ENCODE peak calls at places on chromosomes 12 and 14, in seven cellular contexts. One of them, this sample, is unnamed.

GRCh38 chr14:105348945-105349699 is 34.6 kb downstream of the PACS2 start:
- DNase-seq in psoas muscle: no peak
- DNase-seq in lower lobe of right lung: no peak
- DNase-seq in HCT116: no peak
- DNase-seq in IMR-90: no peak
- DNase-seq in fibroblast of lung: no peak
- DNase-seq in GM12878: no peak
- DNase-seq in this sample: no peak

GRCh38 chr14:101561145-101561896 is at the start of gene DIO3:
- DNase-seq in lower lobe of right lung: peak; percentile 37
- DNase-seq in IMR-90: no peak
- DNase-seq in HCT116: peak; percentile 32
- DNase-seq in psoas muscle: peak; percentile 57
- DNase-seq in fibroblast of lung: peak; percentile 44
- DNase-seq in GM12878: no peak
- DNase-seq in this sample: peak; percentile 78

GRCh38 chr12:14885718-14886201 is at the start of gene MGP:
- DNase-seq in HCT116: no peak
- DNase-seq in psoas muscle: peak; percentile 67
- DNase-seq in GM12878: no peak
- DNase-seq in lower lobe of right lung: no peak
- DNase-seq in fibroblast of lung: peak; percentile 89
- DNase-seq in IMR-90: peak; percentile 18
- DNase-seq in this sample: peak; percentile 90

GRCh38 chr14:80446356-80446755 is 235.1 kb upstream of the DIO2 start:
- DNase-seq in GM12878: no peak
- DNase-seq in HCT116: no peak
- DNase-seq in fibroblast of lung: peak; percentile 54
- DNase-seq in IMR-90: peak; percentile 32
- DNase-seq in lower lobe of right lung: no peak
- DNase-seq in psoas muscle: no peak
- DNase-seq in this sample: no peak

GRCh38 chr14:70338550-70338949 is 20.9 kb downstream of the COX16 start:
- DNase-seq in fibroblast of lung: no peak
- DNase-seq in lower lobe of right lung: no peak
- DNase-seq in GM12878: no peak
- DNase-seq in HCT116: no peak
- DNase-seq in IMR-90: no peak
- DNase-seq in psoas muscle: no peak
- DNase-seq in this sample: no peak

GRCh38 chr12:132571598-132571997 is 38.8 kb downstream of the LRCOL1 start:
- DNase-seq in GM12878: no peak
- DNase-seq in HCT116: no peak
- DNase-seq in lower lobe of right lung: no peak
- DNase-seq in IMR-90: no peak
- DNase-seq in fibroblast of lung: no peak
- DNase-seq in psoas muscle: no peak
- DNase-seq in this sample: no peak

GRCh38 chr14:88866305-88866704 is 41.9 kb downstream of the TTC8 start:
- DNase-seq in HCT116: no peak
- DNase-seq in psoas muscle: no peak
- DNase-seq in fibroblast of lung: peak; percentile 62
- DNase-seq in GM12878: no peak
- DNase-seq in IMR-90: peak; percentile 75
- DNase-seq in lower lobe of right lung: no peak
- DNase-seq in this sample: no peak

GRCh38 chr12:106753526-106753925 is 21.0 kb upstream of the RIC8B start:
- DNase-seq in lower lobe of right lung: no peak
- DNase-seq in IMR-90: no peak
- DNase-seq in GM12878: peak; percentile 67
- DNase-seq in fibroblast of lung: no peak
- DNase-seq in HCT116: no peak
- DNase-seq in psoas muscle: no peak
- DNase-seq in this sample: no peak

GRCh38 chr12:66776974-66777373 is 98.1 kb upstream of the GRIP1 start:
- DNase-seq in GM12878: peak; percentile 4
- DNase-seq in lower lobe of right lung: no peak
- DNase-seq in fibroblast of lung: no peak
- DNase-seq in HCT116: no peak
- DNase-seq in IMR-90: no peak
- DNase-seq in psoas muscle: no peak
- DNase-seq in this sample: no peak

GRCh38 chr14:91839754-91840153 is 27.6 kb downstream of the TC2N start:
- DNase-seq in GM12878: no peak
- DNase-seq in psoas muscle: no peak
- DNase-seq in HCT116: no peak
- DNase-seq in fibroblast of lung: no peak
- DNase-seq in IMR-90: no peak
- DNase-seq in lower lobe of right lung: no peak
- DNase-seq in this sample: no peak
- H3K4me1 ChIP-seq in GM12878: peaks cover 17% of the 10 kb centered on the region
- H3K4me1 ChIP-seq in psoas muscle: no peaks in the 10 kb centered on the region
- H3K4me1 ChIP-seq in HCT116: peaks cover 15% of the 10 kb centered on the region
- H3K4me1 ChIP-seq in fibroblast of lung: no peaks in the 10 kb centered on the region
- H3K4me1 ChIP-seq in IMR-90: no peaks in the 10 kb centered on the region
- H3K4me1 ChIP-seq in lower lobe of right lung: peaks cover 9% of the 10 kb centered on the region
- H3K4me1 ChIP-seq in this sample: no peaks in the 10 kb centered on the region

DNA sequence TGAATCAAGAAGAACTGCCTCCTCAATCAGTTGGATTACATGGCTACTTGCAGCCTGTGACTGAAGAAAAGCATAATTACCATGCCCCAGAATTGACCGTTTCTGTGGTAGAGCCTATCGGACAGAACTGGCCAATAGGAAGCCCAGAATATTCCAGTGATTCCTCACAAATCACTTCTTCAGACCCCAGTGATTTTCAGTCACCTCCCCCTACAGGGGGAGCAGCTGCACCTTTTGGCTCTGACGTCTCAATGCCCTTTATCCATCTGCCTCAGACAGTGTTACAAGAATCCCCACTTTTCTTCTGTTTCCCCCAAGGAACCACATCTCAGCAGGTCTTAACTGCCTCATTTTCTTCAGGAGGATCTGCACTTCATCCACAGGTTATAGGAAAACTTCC is 80.8 kb downstream of the RAD52 start:
- DNase-seq in fibroblast of lung: no peak
- DNase-seq in lower lobe of right lung: no peak
- DNase-seq in HCT116: no peak
- DNase-seq in GM12878: no peak
- DNase-seq in psoas muscle: no peak
- DNase-seq in IMR-90: no peak
- DNase-seq in this sample: no peak
- TF ChIP-seq CTCF in fibroblast of lung: peak; percentile 13
- TF ChIP-seq CTCF in lower lobe of right lung: no peak
- TF ChIP-seq CTCF in HCT116: no peak
- TF ChIP-seq CTCF in GM12878: peak; percentile 7
- TF ChIP-seq CTCF in psoas muscle: no peak
- TF ChIP-seq CTCF in IMR-90: no peak
- TF ChIP-seq CTCF in this sample: no peak

DNA sequence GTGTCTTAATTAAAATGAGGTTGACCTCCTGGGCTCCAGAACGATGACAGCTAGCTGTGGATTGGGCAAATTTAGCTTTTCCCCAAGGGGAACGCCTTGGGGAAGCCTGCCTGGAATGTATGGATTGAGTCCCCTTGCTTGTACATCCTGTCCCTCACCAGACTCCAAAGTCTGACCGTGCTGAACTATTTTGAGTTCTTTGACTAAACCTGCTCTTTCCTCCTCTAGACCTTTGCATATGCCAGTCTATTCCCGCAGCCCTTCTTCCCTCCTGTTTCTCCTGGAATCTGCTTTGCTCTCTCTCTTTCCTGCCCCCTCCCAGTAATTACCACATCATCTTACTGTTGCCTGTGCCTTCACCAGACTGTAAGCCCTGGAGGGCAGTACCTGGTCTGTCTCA is 11.5 kb upstream of the KDM2B start:
- DNase-seq in lower lobe of right lung: no peak
- DNase-seq in psoas muscle: no peak
- DNase-seq in GM12878: no peak
- DNase-seq in HCT116: no peak
- DNase-seq in fibroblast of lung: no peak
- DNase-seq in IMR-90: no peak
- DNase-seq in this sample: no peak
- H3K4me1 ChIP-seq in lower lobe of right lung: peaks cover 11% of the 10 kb centered on the region
- H3K4me1 ChIP-seq in psoas muscle: peaks cover 15% of the 10 kb centered on the region
- H3K4me1 ChIP-seq in GM12878: peaks cover 10% of the 10 kb centered on the region
- H3K4me1 ChIP-seq in HCT116: peaks cover 8% of the 10 kb centered on the region
- H3K4me1 ChIP-seq in fibroblast of lung: peaks cover 6% of the 10 kb centered on the region
- H3K4me1 ChIP-seq in IMR-90: peaks cover 5% of the 10 kb centered on the region
- H3K4me1 ChIP-seq in this sample: no peaks in the 10 kb centered on the region

GRCh38 chr14:32883189-32883588 is 55.5 kb upstream of the NPAS3 start:
- DNase-seq in GM12878: no peak
- DNase-seq in fibroblast of lung: no peak
- DNase-seq in psoas muscle: no peak
- DNase-seq in lower lobe of right lung: no peak
- DNase-seq in IMR-90: no peak
- DNase-seq in HCT116: no peak
- DNase-seq in this sample: no peak
- TF ChIP-seq CTCF in GM12878: no peak
- TF ChIP-seq CTCF in fibroblast of lung: no peak
- TF ChIP-seq CTCF in psoas muscle: no peak
- TF ChIP-seq CTCF in lower lobe of right lung: no peak
- TF ChIP-seq CTCF in IMR-90: no peak
- TF ChIP-seq CTCF in HCT116: no peak
- TF ChIP-seq CTCF in this sample: no peak

DNA sequence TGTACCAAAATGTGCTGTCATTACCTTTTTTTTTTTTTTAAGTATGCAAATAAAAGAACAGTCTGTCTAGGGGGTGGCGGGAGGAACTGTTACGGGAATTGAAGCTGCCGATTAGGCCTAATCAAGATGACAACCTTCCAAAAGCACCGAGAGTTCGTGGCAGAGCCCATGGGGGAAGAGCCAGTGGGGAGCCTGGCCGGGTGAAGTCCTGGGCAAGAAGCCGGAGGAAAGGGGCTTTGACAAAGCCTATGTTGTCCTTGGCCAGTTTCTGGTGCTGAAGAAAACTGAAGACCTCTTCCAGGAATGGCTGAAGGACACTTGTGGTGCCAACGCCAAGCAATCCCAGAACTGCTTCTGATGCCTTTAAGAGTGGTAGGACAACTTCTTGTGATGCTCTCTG is 42.6 kb downstream of the ACTN1 start:
- DNase-seq in psoas muscle: no peak
- DNase-seq in GM12878: no peak
- DNase-seq in HCT116: no peak
- DNase-seq in fibroblast of lung: no peak
- DNase-seq in IMR-90: no peak
- DNase-seq in lower lobe of right lung: no peak
- DNase-seq in this sample: no peak
- H3K4me1 ChIP-seq in psoas muscle: peaks cover 37% of the 10 kb centered on the region
- H3K4me1 ChIP-seq in GM12878: no peaks in the 10 kb centered on the region
- H3K4me1 ChIP-seq in HCT116: peaks cover 51% of the 10 kb centered on the region
- H3K4me1 ChIP-seq in fibroblast of lung: peaks cover 48% of the 10 kb centered on the region
- H3K4me1 ChIP-seq in IMR-90: peaks cover 60% of the 10 kb centered on the region
- H3K4me1 ChIP-seq in lower lobe of right lung: peaks cover 65% of the 10 kb centered on the region
- H3K4me1 ChIP-seq in this sample: peaks cover 85% of the 10 kb centered on the region

DNA sequence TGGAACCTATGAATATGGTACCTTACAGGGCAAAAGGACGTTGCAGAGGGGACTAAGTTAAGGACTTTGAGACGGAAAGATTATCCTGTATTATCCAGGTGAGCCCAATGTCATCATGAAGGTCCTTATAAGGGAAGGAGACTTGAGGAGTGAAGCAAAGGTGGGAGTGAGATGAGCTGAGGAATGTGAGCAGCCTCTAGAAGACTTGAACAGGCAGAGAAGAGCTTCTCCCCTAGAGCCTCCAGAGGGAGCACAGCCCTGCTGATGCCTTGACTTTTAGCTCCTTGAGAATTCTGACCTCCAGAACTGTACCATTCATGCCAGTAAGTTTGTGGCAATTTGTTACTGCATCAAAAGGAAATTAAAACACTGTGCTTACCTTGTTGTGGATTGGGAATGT is 41.8 kb upstream of the DCD start:
- DNase-seq in IMR-90: no peak
- DNase-seq in HCT116: peak; percentile 26
- DNase-seq in fibroblast of lung: no peak
- DNase-seq in psoas muscle: no peak
- DNase-seq in lower lobe of right lung: no peak
- DNase-seq in GM12878: no peak
- DNase-seq in this sample: no peak
- TF ChIP-seq CTCF in IMR-90: no peak
- TF ChIP-seq CTCF in HCT116: peak; percentile 63
- TF ChIP-seq CTCF in fibroblast of lung: no peak
- TF ChIP-seq CTCF in psoas muscle: no peak
- TF ChIP-seq CTCF in lower lobe of right lung: no peak
- TF ChIP-seq CTCF in GM12878: peak; percentile 9
- TF ChIP-seq CTCF in this sample: no peak

GRCh38 chr14:56555921-56556570 is 23.6 kb upstream of the TMEM260 start:
- DNase-seq in psoas muscle: no peak
- DNase-seq in fibroblast of lung: peak; percentile 20
- DNase-seq in HCT116: peak; percentile 60
- DNase-seq in GM12878: no peak
- DNase-seq in lower lobe of right lung: no peak
- DNase-seq in IMR-90: peak; percentile 43
- DNase-seq in this sample: no peak

GRCh38 chr14:56549721-56550120 is 29.9 kb upstream of the TMEM260 start:
- DNase-seq in lower lobe of right lung: no peak
- DNase-seq in HCT116: no peak
- DNase-seq in psoas muscle: no peak
- DNase-seq in IMR-90: no peak
- DNase-seq in GM12878: no peak
- DNase-seq in fibroblast of lung: no peak
- DNase-seq in this sample: no peak

GRCh38 chr14:56552615-56553014 is 27.0 kb upstream of the TMEM260 start:
- DNase-seq in IMR-90: no peak
- DNase-seq in HCT116: no peak
- DNase-seq in fibroblast of lung: no peak
- DNase-seq in GM12878: no peak
- DNase-seq in psoas muscle: no peak
- DNase-seq in lower lobe of right lung: no peak
- DNase-seq in this sample: no peak

DNA sequence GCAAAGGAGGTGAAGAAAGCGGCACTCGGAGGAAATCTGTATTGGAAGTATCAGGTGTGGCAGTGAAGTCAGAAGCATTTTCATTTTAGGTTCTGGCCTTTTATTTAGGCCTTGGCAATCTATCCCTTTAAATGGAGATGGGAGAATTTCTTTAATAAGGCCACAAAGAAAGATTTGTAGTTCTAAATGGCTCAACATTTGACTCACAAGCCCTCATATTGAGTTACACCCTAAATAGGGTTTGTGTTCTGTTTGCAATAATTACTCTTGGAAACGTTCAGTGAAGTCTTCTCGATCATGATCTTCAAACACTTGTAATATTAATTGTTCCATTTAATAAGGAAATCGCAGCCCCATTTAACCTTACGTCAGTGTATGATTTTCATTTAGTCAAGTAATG is 25.3 kb upstream of the TMEM260 start:
- DNase-seq in lower lobe of right lung: no peak
- DNase-seq in fibroblast of lung: no peak
- DNase-seq in GM12878: no peak
- DNase-seq in HCT116: no peak
- DNase-seq in IMR-90: no peak
- DNase-seq in psoas muscle: no peak
- DNase-seq in this sample: no peak
- H3K4me1 ChIP-seq in lower lobe of right lung: peaks cover 9% of the 10 kb centered on the region
- H3K4me1 ChIP-seq in fibroblast of lung: no peaks in the 10 kb centered on the region
- H3K4me1 ChIP-seq in GM12878: no peaks in the 10 kb centered on the region
- H3K4me1 ChIP-seq in HCT116: no peaks in the 10 kb centered on the region
- H3K4me1 ChIP-seq in IMR-90: no peaks in the 10 kb centered on the region
- H3K4me1 ChIP-seq in psoas muscle: no peaks in the 10 kb centered on the region
- H3K4me1 ChIP-seq in this sample: no peaks in the 10 kb centered on the region

GRCh38 chr12:54214553-54215374 is 26.0 kb upstream of the SMUG1 start:
- DNase-seq in IMR-90: peak; percentile 85
- DNase-seq in GM12878: peak; percentile 59
- DNase-seq in HCT116: peak; percentile 85
- DNase-seq in fibroblast of lung: peak; percentile 78
- DNase-seq in psoas muscle: peak; percentile 95
- DNase-seq in lower lobe of right lung: peak; percentile 90
- DNase-seq in this sample: peak; percentile 94
- TF ChIP-seq CTCF in IMR-90: peak; percentile 100
- TF ChIP-seq CTCF in GM12878: peak; percentile 100
- TF ChIP-seq CTCF in HCT116: peak; percentile 98
- TF ChIP-seq CTCF in fibroblast of lung: peak; percentile 84
- TF ChIP-seq CTCF in psoas muscle: peak; percentile 97
- TF ChIP-seq CTCF in lower lobe of right lung: peak; percentile 98
- TF ChIP-seq CTCF in this sample: peak; percentile 98

This sample was measured in tibial artery.